ENCODE peak calls at places on chromosomes 6 and 20, in five cellular contexts. Y is breast epithelium, Z is AG09309, X is mammary epithelial cell, W is choroid plexus epithelial cell. R is an unnamed sample.

GRCh38 chr6:135073757-135074393 is 19.3 kb upstream of the HBS1L start:
- DNase-seq in Z (no peak), Y (no peak), X (no peak), W (no peak), R (no peak)

GRCh38 chr6:143361536-143362191 is 88.8 kb downstream of the ADAT2 start:
- DNase-seq in X (no peak), Z (no peak), W (no peak), Y (no peak), R (no peak)

GRCh38 chr6:135759831-135760230 is 91.7 kb upstream of the PDE7B start:
- DNase-seq in W (peak; percentile 51), Y (no peak), X (peak; percentile 1), Z (no peak), R (no peak)

GRCh38 chr6:143233563-143234285 is 173.0 kb downstream of the AIG1 start:
- DNase-seq in Z (no peak), W (peak; percentile 11), X (no peak), Y (no peak), R (no peak)

GRCh38 chr20:34350095-34350494 is 13.0 kb upstream of the ITCH start:
- DNase-seq in W (no peak), Z (no peak), X (no peak), Y (no peak), R (no peak)

GRCh38 chr20:3349786-3350185 is 57.7 kb downstream of the DNAAF9 start:
- DNase-seq in Y (no peak), Z (no peak), X (no peak), W (no peak), R (no peak)

GRCh38 chr6:134519456-134519855 is 201.5 kb upstream of the SGK1 start:
- DNase-seq in X (no peak), Z (no peak), W (peak; percentile 63), Y (no peak), R (peak; percentile 84)

GRCh38 chr20:49610701-49611538 is 43.0 kb upstream of the PTGIS start:
- DNase-seq in X (peak; percentile 54), W (peak; percentile 37), Z (no peak), Y (peak; percentile 79), R (peak; percentile 60)

GRCh38 chr20:13256606-13257005 is 35.5 kb downstream of the ISM1 start:
- DNase-seq in Y (no peak), X (no peak), W (no peak), Z (no peak), R (no peak)

GRCh38 chr6:107179004-107179403 is 63.7 kb upstream of the BEND3 start:
- DNase-seq in W (peak; percentile 61), Z (no peak), X (no peak), Y (no peak), R (peak; percentile 45)

GRCh38 chr20:64083380-64084208 is 604 bp downstream of the LKAAEAR1 start:
- DNase-seq in W (peak; percentile 75), Z (no peak), Y (no peak), X (peak; percentile 51), R (peak; percentile 70)

GRCh38 chr6:119071576-119071975 is 6.9 kb downstream of the FAM184A start:
- DNase-seq in X (no peak), W (no peak), Z (no peak), Y (no peak), R (no peak)

GRCh38 chr6:108432792-108433191 is 127.9 kb upstream of the FOXO3 start:
- DNase-seq in X (no peak), Z (no peak), W (no peak), Y (no peak), R (no peak)

GRCh38 chr20:1894471-1894950 is 696 bp upstream of the SIRPA start:
- DNase-seq in Z (no peak), Y (no peak), X (peak; percentile 64), W (peak; percentile 61), R (peak; percentile 79)

GRCh38 chr6:34986845-34987246 is 97.8 kb downstream of the ANKS1A start:
- DNase-seq in X (peak; percentile 53), W (peak; percentile 95), Z (peak; percentile 52), Y (no peak), R (peak; percentile 90)

GRCh38 chr6:153729189-153729588 is 309.9 kb upstream of the OPRM1 start:
- DNase-seq in X (no peak), Y (no peak), Z (no peak), W (peak; percentile 9), R (no peak)

GRCh38 chr6:168992696-168993185 is 260.9 kb downstream of the THBS2 start:
- DNase-seq in X (no peak), W (no peak), Y (no peak), Z (no peak), R (no peak)

DNA sequence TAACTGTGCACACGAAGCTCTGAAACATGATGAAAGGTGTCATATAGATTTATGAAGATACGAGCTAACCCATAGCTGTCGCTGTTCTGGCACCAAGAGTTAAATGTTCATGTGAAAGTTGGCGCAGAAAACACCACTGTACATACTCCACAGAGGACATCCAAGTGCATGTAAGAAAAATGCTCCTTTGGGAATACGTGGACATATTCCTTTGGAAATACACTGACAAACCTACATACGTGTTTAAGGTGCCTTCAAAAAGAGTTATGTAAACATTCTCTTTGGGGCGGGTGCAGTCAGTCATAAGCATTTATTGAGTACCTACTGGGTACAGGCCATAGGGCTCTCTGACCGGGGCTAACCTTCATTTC is 723 bp upstream of the ARID1B start:
- DNase-seq in Y (no peak), Z (no peak), W (peak; percentile 52), X (peak; percentile 37), R (peak; percentile 57)
- H3K4me3 ChIP-seq in Y (peak overlapping the region; percentile 84), Z (peak overlapping the region; percentile 94), W (peak overlapping the region; percentile 76), X (peak overlapping the region; percentile 91), R (peak overlapping the region; percentile 61)

GRCh38 chr20:10648651-10649050 is 25.1 kb downstream of the JAG1 start:
- DNase-seq in X (no peak), Z (peak; percentile 84), Y (no peak), W (peak; percentile 82), R (peak; percentile 39)

GRCh38 chr20:10646006-10646405 is 27.8 kb downstream of the JAG1 start:
- DNase-seq in X (no peak), Z (no peak), W (no peak), Y (no peak), R (no peak)

GRCh38 chr20:10647909-10648308 is 25.9 kb downstream of the JAG1 start:
- DNase-seq in Z (no peak), Y (no peak), W (no peak), X (no peak), R (no peak)

GRCh38 chr20:10646886-10647420 is 26.8 kb downstream of the JAG1 start:
- DNase-seq in W (no peak), Z (no peak), Y (no peak), X (no peak), R (no peak)

DNA sequence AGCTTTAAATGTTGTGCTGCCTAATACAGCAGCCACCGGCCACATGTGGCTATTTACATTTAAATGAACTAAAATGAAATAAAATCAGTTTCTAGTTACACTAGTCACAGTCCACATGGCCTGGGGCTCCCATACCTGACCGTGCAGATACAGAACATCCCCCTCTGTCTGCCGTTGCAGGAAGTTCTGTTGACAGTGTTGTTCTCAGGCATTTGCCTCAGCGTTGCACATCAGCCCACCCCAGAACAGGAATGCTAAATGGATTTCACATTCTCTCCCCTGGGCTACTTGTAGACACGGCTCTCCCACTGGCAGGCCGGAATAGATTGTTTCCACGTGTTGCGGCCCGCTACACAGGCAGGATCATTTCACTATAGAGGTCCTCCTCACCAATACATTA is 26.3 kb downstream of the JAG1 start:
- DNase-seq in Z (no peak), X (no peak), W (peak; percentile 72), Y (no peak), R (no peak)
- TF ChIP-seq CTCF in Z (peak; percentile 47), X (peak; percentile 42), W (peak; percentile 75), Y (peak; percentile 47), R (peak; percentile 27)

DNA sequence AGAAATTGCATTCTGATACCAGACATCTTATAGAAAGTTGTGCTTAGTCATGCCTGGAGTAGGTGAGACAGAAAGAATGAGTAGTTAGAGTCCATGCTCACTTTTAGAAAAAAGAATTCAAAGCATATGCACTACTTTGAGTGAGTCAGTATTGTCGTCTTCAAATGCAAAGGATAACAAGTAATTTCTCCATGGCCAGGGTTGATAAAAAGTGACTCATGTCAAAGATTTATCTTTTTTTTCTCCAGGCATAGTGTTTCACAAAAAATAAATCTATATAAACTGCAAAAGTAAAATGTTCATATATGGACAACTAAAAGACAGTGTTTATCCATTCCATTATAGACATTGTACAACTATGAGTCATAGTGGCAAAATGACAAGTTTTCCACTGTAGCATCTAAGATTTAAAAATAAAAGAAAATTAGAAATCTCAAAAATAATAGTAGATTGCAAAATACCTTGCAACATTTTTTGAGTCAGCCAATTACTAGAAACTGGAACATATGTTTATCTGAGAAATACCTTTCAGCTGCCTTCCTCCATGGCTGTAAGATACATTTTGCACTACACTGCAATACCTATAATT is 329.6 kb downstream of the GRIK2 start:
- DNase-seq in Z (peak; percentile 79), Y (no peak), X (peak; percentile 83), W (peak; percentile 89), R (peak; percentile 88)
- H3K4me3 ChIP-seq in Z (no peak overlapping the region), Y (no peak overlapping the region), X (no peak overlapping the region), W (no peak overlapping the region), R (no peak overlapping the region)

GRCh38 chr6:43172127-43173007 is 1.3 kb downstream of the SRF start:
- DNase-seq in Z (no peak), Y (peak; percentile 59), W (peak; percentile 38), X (peak; percentile 47), R (peak; percentile 32)

GRCh38 chr6:43176423-43176786 is 5.3 kb downstream of the SRF start:
- DNase-seq in Z (no peak), Y (no peak), X (no peak), W (no peak), R (no peak)

GRCh38 chr6:43173496-43174262 is 2.6 kb downstream of the SRF start:
- DNase-seq in Z (no peak), X (no peak), W (no peak), Y (no peak), R (peak; percentile 7)

GRCh38 chr6:43175676-43176422 is 4.8 kb downstream of the SRF start:
- DNase-seq in Z (no peak), X (no peak), W (no peak), Y (no peak), R (no peak)

DNA sequence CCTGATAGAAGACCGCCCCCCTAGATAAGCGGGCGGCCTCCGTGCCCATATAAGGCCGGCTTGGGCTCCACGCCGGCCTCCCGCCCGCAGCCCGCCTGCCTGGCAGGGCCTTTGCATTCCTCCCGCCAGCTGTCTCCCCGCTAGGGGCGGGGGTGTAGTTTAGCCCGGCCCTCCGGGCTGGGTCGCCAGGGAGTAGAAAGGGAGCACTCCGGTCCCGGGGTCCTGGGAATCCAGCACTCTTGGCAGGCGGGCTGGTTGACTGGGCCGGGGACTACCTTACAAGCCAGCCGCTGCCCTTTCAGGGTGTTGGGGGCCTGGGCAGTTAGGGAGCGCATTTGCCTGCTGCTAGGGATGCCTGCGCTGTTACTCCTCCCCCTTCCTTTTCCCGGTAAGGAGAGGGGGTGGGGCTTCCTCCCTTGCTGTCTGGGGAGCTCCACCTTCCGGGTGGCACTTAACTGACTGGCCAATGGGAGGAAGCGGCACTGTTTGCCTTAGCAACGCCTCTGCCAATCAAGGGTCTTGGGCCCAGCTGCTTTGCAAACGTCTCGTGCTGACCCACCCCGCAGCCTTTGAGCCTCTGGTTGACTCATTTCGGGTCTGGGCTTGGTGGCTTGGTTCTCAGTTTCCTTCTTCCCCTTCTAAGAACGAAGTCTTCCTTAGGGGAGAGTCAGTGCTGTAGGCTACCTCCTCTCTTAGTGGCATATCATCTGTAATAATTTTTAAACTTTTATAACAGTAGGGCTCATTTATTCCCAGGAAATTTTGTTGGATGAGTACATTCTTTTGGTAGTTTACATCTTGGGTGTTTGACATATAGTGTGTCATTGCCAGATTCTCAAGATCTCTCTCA is 3.4 kb downstream of the SRF start:
- DNase-seq in Y (peak; percentile 95), W (peak; percentile 100), Z (peak; percentile 96), X (peak; percentile 98), R (peak; percentile 99)
- TF ChIP-seq CTCF in Y (no peak), W (peak; percentile 22), Z (peak; percentile 26), X (peak; percentile 19), R (peak; percentile 16)

R was measured in cardiac fibroblast.